ENCODE peak calls at places on chromosomes 12 and 14, in five cellular contexts. M is heart right ventricle, C is endothelial cell, H is HT-29, P is activated gamma-delta T cell. O is an unnamed sample.

GRCh38 chr14:30849354-30849753 is 25.0 kb upstream of the COCH start:
- DNase-seq in H (no peak), C (no peak), P (no peak), M (no peak), O (no peak)

GRCh38 chr14:99040711-99041110 is 231.3 kb downstream of the BCL11B start:
- DNase-seq in C (no peak), H (no peak), P (no peak), M (no peak), O (no peak)

GRCh38 chr14:103121161-103121845 is 2.0 kb upstream of the TNFAIP2 start:
- DNase-seq in M (peak; percentile 69), H (peak; percentile 62), P (no peak), C (no peak), O (no peak)

GRCh38 chr12:93199831-93200236 is 177.9 kb upstream of the NUDT4 start:
- DNase-seq in C (no peak), H (no peak), P (no peak), M (no peak), O (no peak)

GRCh38 chr14:100221419-100222218 is 17.3 kb upstream of the YY1 start:
- DNase-seq in C (no peak), P (no peak), M (peak; percentile 52), H (peak; percentile 53), O (peak; percentile 78)

GRCh38 chr12:23699031-23699430 is 250.4 kb downstream of the SOX5 start:
- DNase-seq in H (no peak), C (no peak), P (no peak), M (no peak), O (no peak)

GRCh38 chr14:98907981-98908544 is 363.9 kb downstream of the BCL11B start:
- DNase-seq in M (no peak), C (no peak), H (no peak), P (no peak), O (no peak)

GRCh38 chr14:54554401-54554800 is 12.5 kb upstream of the SAMD4A start:
- DNase-seq in H (no peak), P (no peak), M (no peak), C (no peak), O (no peak)

GRCh38 chr14:70268760-70269159 is 80.0 kb upstream of the SLC8A3 start:
- DNase-seq in P (no peak), C (no peak), M (no peak), H (no peak), O (no peak)

GRCh38 chr12:93946542-93947150 is 201.7 kb upstream of the PLXNC1 start:
- DNase-seq in H (no peak), C (no peak), P (no peak), M (no peak), O (no peak)

GRCh38 chr14:35533357-35534129 is 421 bp upstream of the INSM2 start:
- DNase-seq in M (peak; percentile 27), P (peak; percentile 38), C (peak; percentile 88), H (peak; percentile 53), O (peak; percentile 65)

GRCh38 chr12:17276196-17276595 is 670.2 kb upstream of the LMO3 start:
- DNase-seq in H (no peak), C (no peak), P (no peak), M (no peak), O (no peak)

GRCh38 chr12:77537648-77538047 is 293.0 kb upstream of the NAV3 start:
- DNase-seq in H (no peak), P (no peak), M (no peak), C (no peak), O (no peak)

GRCh38 chr12:5808956-5809355 is 136.1 kb downstream of the ANO2 start:
- DNase-seq in C (no peak), P (no peak), M (no peak), H (no peak), O (peak; percentile 99)

GRCh38 chr12:116028619-116029018 is 248.9 kb downstream of the MED13L start:
- DNase-seq in P (no peak), H (no peak), C (no peak), M (no peak), O (no peak)

GRCh38 chr14:34906287-34906686 is 31.1 kb upstream of the BAZ1A start:
- DNase-seq in C (no peak), M (no peak), H (no peak), P (no peak), O (no peak)

GRCh38 chr14:45085004-45085403 is 1.1 kb downstream of the PRPF39 start:
- DNase-seq in P (no peak), M (no peak), C (no peak), H (peak; percentile 32), O (peak; percentile 7)

GRCh38 chr14:81164167-81164774 is 56.5 kb downstream of the GTF2A1 start:
- DNase-seq in C (peak; percentile 69), M (peak; percentile 44), H (peak; percentile 61), P (no peak), O (peak; percentile 86)

GRCh38 chr14:69842671-69843407 is 36.4 kb upstream of the SMOC1 start:
- DNase-seq in H (no peak), C (no peak), P (no peak), M (no peak), O (no peak)

GRCh38 chr12:113876160-113876559 is 90.0 kb downstream of the RBM19 start:
- DNase-seq in C (no peak), H (no peak), P (no peak), M (no peak), O (no peak)

GRCh38 chr12:133129368-133130037 is 571 bp downstream of the ZNF891 start:
- DNase-seq in H (peak; percentile 44), M (no peak), C (no peak), P (no peak), O (peak; percentile 46)

GRCh38 chr12:113190761-113191160 is 5.2 kb downstream of the RITA1 start:
- DNase-seq in M (no peak), P (no peak), H (peak; percentile 16), C (no peak), O (peak; percentile 44)

GRCh38 chr12:53381739-53382630 is 2.0 kb downstream of the SP1 start:
- DNase-seq in C (peak; percentile 60), H (peak; percentile 59), M (peak; percentile 56), P (no peak), O (peak; percentile 84)

GRCh38 chr12:81797100-81797499 is 38.0 kb upstream of the PPFIA2 start:
- DNase-seq in P (no peak), H (peak; percentile 52), C (no peak), M (no peak), O (peak; percentile 5)

GRCh38 chr12:7433276-7433822 is 10.6 kb downstream of the CD163L1 start:
- DNase-seq in P (no peak), H (no peak), M (no peak), C (no peak), O (peak; percentile 73)

GRCh38 chr12:132847363-132848356 is 19.0 kb upstream of the GOLGA3 start:
- DNase-seq in M (no peak), P (no peak), C (no peak), H (no peak), O (no peak)

GRCh38 chr14:48974994-48975393 is 611.2 kb downstream of the RPS29 start:
- DNase-seq in H (no peak), P (no peak), C (no peak), M (no peak), O (no peak)

GRCh38 chr12:98002887-98003493 is 512.4 kb upstream of the TMPO start:
- DNase-seq in H (peak; percentile 74), P (no peak), C (peak; percentile 61), M (no peak), O (peak; percentile 28)

GRCh38 chr12:38155020-38155395 is 161.6 kb upstream of the ALG10B start:
- DNase-seq in P (no peak), M (no peak), C (no peak), H (no peak), O (no peak)

GRCh38 chr12:132593938-132594358 is 16.4 kb downstream of the LRCOL1 start:
- DNase-seq in C (peak; percentile 70), M (peak; percentile 91), P (no peak), H (peak; percentile 99), O (peak; percentile 98)

GRCh38 chr14:94489336-94489735 is 13.3 kb upstream of the SERPINA9 start:
- DNase-seq in P (no peak), C (no peak), M (no peak), H (no peak), O (no peak)

GRCh38 chr14:63938198-63939005 is 85.6 kb downstream of the SYNE2 start:
- DNase-seq in H (no peak), M (no peak), C (no peak), P (no peak), O (no peak)

GRCh38 chr14:78254911-78255431 is 84.8 kb downstream of the NRXN3 start:
- DNase-seq in C (no peak), H (no peak), M (no peak), P (no peak), O (peak; percentile 86)

GRCh38 chr14:35114036-35114435 is 7.8 kb downstream of the PPP2R3C start:
- DNase-seq in M (no peak), P (no peak), H (no peak), C (no peak), O (no peak)

GRCh38 chr14:71923471-71923870 is 8.8 kb upstream of the RGS6 start:
- DNase-seq in P (no peak), C (no peak), H (no peak), M (no peak), O (no peak)

GRCh38 chr12:85468356-85469157 is 188.5 kb downstream of the ALX1 start:
- DNase-seq in M (peak; percentile 12), P (no peak), C (peak; percentile 60), H (peak; percentile 93), O (peak; percentile 45)

GRCh38 chr14:102255401-102256190 is 49.4 kb downstream of the MOK start:
- DNase-seq in P (no peak), H (no peak), C (no peak), M (no peak), O (no peak)

GRCh38 chr12:5031242-5031641 is 12.4 kb upstream of the KCNA5 start:
- DNase-seq in H (no peak), P (no peak), C (no peak), M (no peak), O (no peak)

O was measured in SW480.